ENCODE peak calls at places on chromosomes 16 and 17, in eight cellular contexts. D is epithelial cell of esophagus, R is K562, J is CD14-positive monocyte, G is DND-41, U is foreskin fibroblast, V is prostate gland, F is fibroblast of the aortic adventitia. B is an unnamed sample.

GRCh38 chr17:5825717-5826330 is 241.5 kb upstream of the NLRP1 start:
- DNase-seq in D (peak), R (no peak), J (no peak), G (no peak), U (peak), V (no peak), F (no peak), B (no peak)

GRCh38 chr16:27273670-27274522 is 5.3 kb upstream of the NSMCE1 start:
- DNase-seq in D (no peak), R (no peak), J (no peak), G (no peak), U (peak), V (no peak), F (no peak), B (no peak)

GRCh38 chr17:50354198-50354597 is 8.3 kb downstream of the XYLT2 start:
- DNase-seq in D (no peak), R (no peak), J (no peak), G (no peak), U (no peak), V (no peak), F (no peak), B (no peak)

GRCh38 chr17:81869221-81870154 is 1.6 kb downstream of the ARHGDIA start:
- DNase-seq in D (peak), R (peak), J (no peak), G (no peak), U (peak), V (no peak), F (peak), B (no peak)

GRCh38 chr16:48617711-48618148 is 7.8 kb upstream of the N4BP1 start:
- DNase-seq in D (no peak), R (no peak), J (no peak), G (no peak), U (peak), V (no peak), F (peak), B (no peak)

GRCh38 chr16:2468142-2468724 is 2.9 kb upstream of the NTN3 start:
- DNase-seq in D (peak), R (no peak), J (no peak), G (no peak), U (no peak), V (peak), F (no peak), B (peak)

GRCh38 chr17:82399030-82399429 is 19.1 kb upstream of the HEXD start:
- DNase-seq in D (no peak), R (no peak), J (no peak), G (no peak), U (peak), V (no peak), F (peak), B (no peak)

GRCh38 chr17:49850772-49851386 is 3.0 kb upstream of the TAC4 start:
- DNase-seq in D (no peak), R (no peak), J (no peak), G (peak), U (no peak), V (no peak), F (no peak), B (no peak)

GRCh38 chr17:13640559-13640958 is 38.8 kb upstream of the HS3ST3A1 start:
- DNase-seq in D (no peak), R (no peak), J (no peak), G (no peak), U (no peak), V (no peak), F (no peak), B (no peak)

GRCh38 chr17:66466933-66467367 is 164.5 kb downstream of the PRKCA start:
- DNase-seq in D (peak), R (peak), J (no peak), G (no peak), U (peak), V (no peak), F (peak), B (no peak)

GRCh38 chr16:1530883-1531637 is 2.4 kb upstream of the TMEM204 start:
- DNase-seq in D (peak), R (no peak), J (no peak), G (no peak), U (peak), V (peak), F (peak), B (no peak)

DNA sequence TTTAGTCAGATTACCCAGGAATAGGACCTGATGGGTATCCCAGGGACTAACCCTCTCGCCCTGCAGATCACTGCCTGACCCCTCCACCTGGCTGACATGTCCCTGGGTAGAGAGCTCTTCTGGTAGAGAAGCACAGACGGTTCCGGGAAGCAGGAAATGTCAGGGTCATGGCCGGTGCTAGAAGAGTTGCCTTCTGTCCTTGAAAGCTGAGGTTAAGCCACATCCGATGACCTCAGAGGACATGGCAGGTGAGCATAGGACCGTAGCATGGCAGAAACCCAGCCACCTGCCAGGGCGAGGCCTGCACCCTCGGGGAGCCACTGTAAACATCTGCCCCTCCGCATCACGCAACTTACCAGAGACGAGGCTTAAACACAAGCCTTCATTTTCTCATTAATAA is 483.7 kb downstream of the SOX9 start:
- DNase-seq in D (no peak), R (no peak), J (no peak), G (no peak), U (no peak), V (no peak), F (no peak), B (no peak)
- TF ChIP-seq CTCF in D (no peak), R (no peak), J (no peak), G (no peak), U (no peak), V (no peak), F (no peak), B (no peak)

GRCh38 chr17:75502746-75503329 is 12.5 kb downstream of the CASKIN2 start:
- DNase-seq in D (no peak), R (no peak), J (no peak), G (no peak), U (no peak), V (no peak), F (no peak), B (no peak)
- TF ChIP-seq CTCF in D (no peak), R (no peak), J (no peak), G (no peak), U (no peak), V (no peak), F (no peak), B (no peak)

GRCh38 chr17:44844390-44844830 is 3.3 kb upstream of the HIGD1B start:
- DNase-seq in D (no peak), R (no peak), J (no peak), G (no peak), U (no peak), V (no peak), F (peak), B (no peak)
- TF ChIP-seq CTCF in D (no peak), R (no peak), J (no peak), G (no peak), U (peak), V (no peak), F (peak), B (peak)

DNA sequence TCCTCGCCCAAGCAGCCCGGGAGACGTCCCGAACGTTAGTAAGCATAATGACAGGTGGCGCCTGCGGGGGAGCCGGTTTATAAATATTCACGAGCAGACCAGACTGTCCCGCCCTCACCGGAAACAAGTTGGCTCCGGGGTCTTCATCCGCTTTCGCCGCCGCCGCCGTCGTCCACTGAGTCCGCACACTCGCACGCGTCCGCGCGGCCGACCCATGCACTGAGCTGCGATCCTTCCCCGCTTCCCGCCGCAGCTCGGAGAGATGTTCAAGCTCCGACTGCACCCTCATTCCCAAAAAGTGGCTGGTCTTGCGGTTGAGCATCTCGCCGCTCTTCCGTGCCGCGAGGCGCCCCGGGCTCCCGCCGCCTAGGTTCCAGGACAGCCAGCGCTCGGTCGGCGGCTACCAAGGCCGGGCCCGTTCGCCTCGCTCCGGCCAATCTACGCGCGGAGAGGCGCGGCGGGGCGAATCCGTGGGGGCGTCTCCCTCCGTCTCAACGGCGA is 385 bp downstream of the CFAP119 start:
- DNase-seq in D (peak), R (peak), J (no peak), G (peak), U (no peak), V (no peak), F (no peak), B (peak)
- TF ChIP-seq CTCF in D (no peak), R (no peak), J (no peak), G (no peak), U (no peak), V (no peak), F (no peak), B (no peak)

DNA sequence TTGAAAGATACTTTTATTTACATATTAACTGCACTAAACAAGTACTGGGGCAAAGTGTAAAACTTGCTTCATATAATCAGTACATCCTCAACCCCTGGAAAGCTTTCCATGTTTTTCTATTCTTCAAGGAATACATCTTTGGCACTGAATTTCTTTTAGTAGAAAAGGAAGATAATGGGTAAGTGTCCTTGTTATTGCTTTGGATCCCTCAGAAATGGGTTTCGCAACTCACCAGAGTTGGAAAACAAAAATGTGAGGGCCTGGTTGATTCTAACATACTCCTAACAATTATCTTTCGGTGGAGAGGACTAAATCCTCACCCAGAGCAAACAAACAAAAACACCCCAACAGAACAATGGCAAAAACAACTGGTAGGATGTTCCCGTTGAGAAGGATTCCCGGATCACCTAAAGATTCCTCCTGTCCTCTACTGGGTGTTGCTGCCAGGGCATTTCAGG is 120.4 kb downstream of the PARN start:
- DNase-seq in D (peak), R (no peak), J (no peak), G (no peak), U (no peak), V (no peak), F (peak), B (no peak)
- TF ChIP-seq CTCF in D (no peak), R (no peak), J (no peak), G (no peak), U (no peak), V (no peak), F (no peak), B (no peak)

GRCh38 chr16:3949946-3950342 is 69.4 kb upstream of the CREBBP start:
- DNase-seq in D (no peak), R (no peak), J (no peak), G (no peak), U (no peak), V (no peak), F (no peak), B (peak)

GRCh38 chr16:3948378-3948995 is 68.0 kb upstream of the CREBBP start:
- DNase-seq in D (peak), R (no peak), J (no peak), G (no peak), U (no peak), V (no peak), F (no peak), B (peak)

GRCh38 chr16:3946604-3947180 is 66.2 kb upstream of the CREBBP start:
- DNase-seq in D (no peak), R (no peak), J (no peak), G (no peak), U (no peak), V (no peak), F (no peak), B (peak)

GRCh38 chr16:3950343-3951193 is 70.1 kb upstream of the CREBBP start:
- DNase-seq in D (peak), R (peak), J (no peak), G (no peak), U (peak), V (peak), F (peak), B (peak)

DNA sequence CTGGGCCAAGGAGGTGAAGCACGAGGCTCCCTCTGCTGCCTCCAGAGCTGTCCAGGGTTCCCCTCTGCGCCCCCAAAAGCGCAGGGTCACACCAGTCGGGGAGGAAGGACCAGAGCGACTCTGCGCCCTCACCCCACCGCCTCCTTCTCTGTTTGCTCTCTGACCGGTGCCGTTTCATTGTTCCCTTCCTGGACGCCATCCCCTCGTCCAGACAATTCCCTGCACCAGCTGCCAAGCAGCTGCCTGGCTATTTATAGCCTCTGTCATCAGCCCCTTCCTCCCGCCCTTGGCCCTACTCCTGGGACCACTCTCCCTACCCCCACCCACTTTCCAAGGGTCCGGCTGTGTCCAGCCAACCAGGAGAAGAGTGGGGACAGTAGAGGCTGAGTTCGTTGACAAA is 68.8 kb upstream of the CREBBP start:
- DNase-seq in D (no peak), R (no peak), J (no peak), G (no peak), U (no peak), V (no peak), F (peak), B (peak)
- TF ChIP-seq CTCF in D (no peak), R (no peak), J (no peak), G (no peak), U (no peak), V (no peak), F (no peak), B (no peak)

GRCh38 chr17:75392559-75392958 is 12.9 kb downstream of the GRB2 start:
- DNase-seq in D (no peak), R (no peak), J (no peak), G (no peak), U (no peak), V (no peak), F (no peak), B (no peak)
- TF ChIP-seq CTCF in D (no peak), R (no peak), J (no peak), G (no peak), U (no peak), V (no peak), F (no peak), B (no peak)

GRCh38 chr16:15037745-15038144 is 18.1 kb downstream of the NTAN1 start:
- DNase-seq in D (no peak), R (peak), J (no peak), G (no peak), U (no peak), V (no peak), F (no peak), B (no peak)

GRCh38 chr16:15038689-15039088 is 17.2 kb downstream of the NTAN1 start:
- DNase-seq in D (no peak), R (no peak), J (no peak), G (no peak), U (no peak), V (no peak), F (no peak), B (no peak)

GRCh38 chr16:15043344-15043743 is 12.5 kb downstream of the NTAN1 start:
- DNase-seq in D (peak), R (no peak), J (no peak), G (no peak), U (no peak), V (no peak), F (no peak), B (no peak)

GRCh38 chr16:15044286-15044685 is 11.6 kb downstream of the NTAN1 start:
- DNase-seq in D (no peak), R (no peak), J (no peak), G (no peak), U (no peak), V (no peak), F (no peak), B (no peak)

DNA sequence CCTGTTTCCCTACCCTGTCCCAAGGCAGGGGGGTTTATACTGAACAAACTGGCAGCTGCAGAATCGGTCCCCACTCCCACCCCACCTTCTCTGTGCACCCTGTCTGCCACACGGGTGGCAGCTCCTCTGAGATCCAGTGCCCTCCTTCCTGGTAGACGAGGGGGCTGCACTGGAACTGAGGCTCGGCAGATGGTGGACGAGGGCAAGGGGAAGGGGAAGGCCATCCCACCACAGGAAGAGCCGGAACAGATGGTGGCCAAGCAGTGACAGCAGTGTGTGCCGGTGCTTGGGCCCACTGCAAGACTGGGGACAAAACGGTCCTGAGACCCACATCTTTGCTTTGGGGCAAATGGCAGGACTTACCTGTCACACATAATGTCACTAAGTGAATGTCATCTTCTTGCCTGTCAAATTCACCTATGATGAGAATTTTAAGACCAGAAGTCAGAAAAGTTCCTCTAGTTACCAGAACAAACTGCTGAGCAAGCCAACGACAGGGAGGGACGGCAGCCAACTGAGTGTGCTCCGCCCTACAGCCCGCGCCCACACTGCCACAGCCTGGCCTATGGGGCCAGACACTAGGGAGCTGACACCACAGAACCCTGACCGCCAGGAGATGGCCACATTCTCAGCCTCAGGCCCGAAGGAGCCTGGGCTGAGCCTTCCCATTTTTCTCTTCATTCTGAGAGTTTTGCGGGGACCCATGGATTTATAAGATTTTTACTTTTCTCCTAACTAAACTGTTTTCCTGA is 14.4 kb downstream of the NTAN1 start:
- DNase-seq in D (no peak), R (peak), J (no peak), G (no peak), U (peak), V (peak), F (peak), B (no peak)
- TF ChIP-seq CTCF in D (no peak), R (peak), J (no peak), G (no peak), U (peak), V (no peak), F (peak), B (peak)